ENCODE peak calls at places on chromosomes 1 and 21, in eight cellular contexts. H is brain microvascular endothelial cell; N is IMR-90; E is GM23248; V is CD8-positive, alpha-beta memory T cell; F is uterus; O is endothelial cell of umbilical vein; Z is HFF-Myc. D is an unnamed sample.

GRCh38 chr1:109624215-109625010 is 4.8 kb downstream of the AMPD2 start:
- DNase-seq in O (no peak), N (no peak), Z (no peak), E (no peak), V (peak), H (no peak), F (no peak), D (no peak)

GRCh38 chr1:226557424-226557823 is 8.9 kb downstream of the STUM start:
- DNase-seq in O (no peak), H (no peak), N (no peak), E (no peak), V (no peak), Z (no peak), F (no peak), D (no peak)

GRCh38 chr1:62131093-62131725 is 63.4 kb upstream of the L1TD1 start:
- DNase-seq in N (peak), O (peak), E (peak), F (no peak), H (peak), Z (peak), V (no peak), D (no peak)

GRCh38 chr1:206534552-206534951 is 27.2 kb downstream of the RASSF5 start:
- DNase-seq in E (no peak), N (no peak), Z (no peak), H (no peak), V (no peak), F (no peak), O (no peak), D (no peak)

GRCh38 chr1:201383647-201384405 is 6.3 kb upstream of the TNNT2 start:
- DNase-seq in V (no peak), H (peak), E (peak), O (no peak), Z (peak), N (peak), F (no peak), D (no peak)

GRCh38 chr1:20069932-20070331 is at the start of gene PLA2G5:
- DNase-seq in V (no peak), O (no peak), N (peak), Z (no peak), H (no peak), E (peak), F (peak), D (no peak)

GRCh38 chr1:224753491-224753890 is 137.4 kb downstream of the CNIH3 start:
- DNase-seq in N (no peak), E (no peak), H (no peak), F (no peak), Z (no peak), O (no peak), V (no peak), D (no peak)

GRCh38 chr1:184212649-184213314 is 161.3 kb downstream of the TSEN15 start:
- DNase-seq in N (peak), E (peak), F (peak), V (no peak), O (no peak), H (peak), Z (peak), D (peak)

GRCh38 chr1:160539896-160540858 is 17.1 kb upstream of the SLAMF6 start:
- DNase-seq in H (no peak), F (no peak), O (peak), Z (no peak), E (no peak), V (peak), N (no peak), D (no peak)

GRCh38 chr1:182974792-182975191 is 21.8 kb upstream of the SHCBP1L start:
- DNase-seq in Z (no peak), H (no peak), F (no peak), E (peak), V (no peak), O (no peak), N (no peak), D (no peak)

GRCh38 chr1:52385376-52385775 is 18.8 kb downstream of the ORC1 start:
- DNase-seq in O (no peak), H (no peak), F (no peak), Z (no peak), E (no peak), V (no peak), N (no peak), D (no peak)

GRCh38 chr1:33460947-33461629 is 11.4 kb upstream of the ZSCAN20 start:
- DNase-seq in H (no peak), O (peak), V (no peak), E (no peak), Z (no peak), F (peak), N (no peak), D (no peak)

GRCh38 chr1:109718495-109718894 is 6.4 kb downstream of the GSTM5 start:
- DNase-seq in F (no peak), H (no peak), O (peak), Z (no peak), E (peak), V (no peak), N (peak), D (no peak)

GRCh38 chr1:67687649-67688048 is 2.6 kb downstream of the GADD45A start:
- DNase-seq in O (no peak), V (no peak), E (peak), N (peak), Z (no peak), H (peak), F (no peak), D (no peak)

GRCh38 chr1:228093050-228093906 is 9.8 kb downstream of the C1orf35 start:
- DNase-seq in E (no peak), Z (no peak), O (no peak), V (no peak), H (no peak), F (no peak), N (no peak), D (no peak)

GRCh38 chr1:85334962-85335361 is 58.5 kb upstream of the BCL10 start:
- DNase-seq in H (no peak), E (no peak), N (peak), F (no peak), O (no peak), V (no peak), Z (no peak), D (no peak)

GRCh38 chr1:203290261-203291089 is 14.8 kb upstream of the BTG2 start:
- DNase-seq in E (peak), Z (no peak), O (peak), V (peak), F (peak), H (peak), N (peak), D (peak)

GRCh38 chr1:9166289-9167235 is 37.7 kb upstream of the GPR157 start:
- DNase-seq in H (peak), F (no peak), E (no peak), Z (no peak), O (peak), N (peak), V (no peak), D (peak)

GRCh38 chr1:34270181-34270580 is 93.5 kb downstream of the C1orf94 start:
- DNase-seq in F (no peak), E (peak), V (no peak), H (no peak), N (no peak), Z (no peak), O (no peak), D (no peak)

GRCh38 chr1:50271968-50272578 is 151.2 kb downstream of the DMRTA2 start:
- DNase-seq in N (no peak), E (peak), V (no peak), F (no peak), H (peak), O (peak), Z (no peak), D (no peak)

GRCh38 chr1:202192770-202193613 is 607 bp upstream of the LGR6 start:
- DNase-seq in O (peak), Z (no peak), E (peak), N (peak), F (peak), H (peak), V (peak), D (peak)

GRCh38 chr1:17137441-17137840 is 18.2 kb upstream of the PADI2 start:
- DNase-seq in F (no peak), V (no peak), E (no peak), Z (no peak), N (no peak), O (no peak), H (no peak), D (no peak)

GRCh38 chr1:65264197-65264929 is 45.0 kb upstream of the DNAJC6 start:
- DNase-seq in E (peak), F (no peak), N (peak), V (no peak), H (peak), Z (peak), O (peak), D (no peak)

GRCh38 chr1:24047101-24047459 is 64.9 kb downstream of the MYOM3 start:
- DNase-seq in N (peak), H (no peak), Z (peak), V (no peak), F (peak), O (no peak), E (peak), D (no peak)

GRCh38 chr1:220213381-220213983 is 58.8 kb downstream of the RAB3GAP2 start:
- DNase-seq in V (no peak), E (peak), H (no peak), N (no peak), Z (no peak), O (no peak), F (no peak), D (no peak)

GRCh38 chr1:54404939-54405880 is 984 bp downstream of the SSBP3 start:
- DNase-seq in E (peak), Z (no peak), H (no peak), O (peak), F (no peak), N (no peak), V (no peak), D (peak)

GRCh38 chr1:202571719-202572339 is 138.4 kb downstream of the SYT2 start:
- DNase-seq in Z (no peak), E (peak), O (peak), V (no peak), H (no peak), N (peak), F (no peak), D (no peak)

GRCh38 chr1:234980224-234980656 is 148.4 kb downstream of the TOMM20 start:
- DNase-seq in H (no peak), O (no peak), V (no peak), N (no peak), F (no peak), Z (no peak), E (no peak), D (no peak)

GRCh38 chr21:31580866-31581276 is 78.6 kb upstream of the SOD1 start:
- DNase-seq in V (peak), O (peak), Z (peak), E (peak), N (peak), H (peak), F (peak), D (peak)

GRCh38 chr21:38337793-38338192 is 81.0 kb downstream of the KCNJ15 start:
- DNase-seq in E (no peak), V (no peak), O (no peak), N (no peak), F (no peak), H (no peak), Z (no peak), D (no peak)

GRCh38 chr1:101316276-101316675 is 79.5 kb downstream of the S1PR1 start:
- DNase-seq in F (no peak), Z (no peak), V (no peak), O (no peak), E (no peak), N (no peak), H (no peak), D (no peak)

GRCh38 chr1:40796939-40797667 is 13.5 kb downstream of the KCNQ4 start:
- DNase-seq in Z (no peak), O (no peak), F (no peak), H (no peak), N (no peak), E (peak), V (no peak), D (no peak)

GRCh38 chr1:12398479-12398878 is 168.6 kb downstream of the VPS13D start:
- DNase-seq in N (no peak), V (no peak), F (no peak), O (no peak), Z (no peak), E (no peak), H (no peak), D (no peak)

GRCh38 chr1:12400030-12400693 is 170.3 kb downstream of the VPS13D start:
- DNase-seq in Z (no peak), V (no peak), E (no peak), O (no peak), H (no peak), F (no peak), N (no peak), D (no peak)

GRCh38 chr1:12402159-12402673 is 172.4 kb downstream of the VPS13D start:
- DNase-seq in E (no peak), V (no peak), Z (no peak), N (no peak), F (no peak), O (no peak), H (no peak), D (no peak)

GRCh38 chr1:12397426-12398134 is 167.8 kb downstream of the VPS13D start:
- DNase-seq in F (no peak), E (no peak), V (no peak), Z (no peak), O (no peak), H (no peak), N (no peak), D (no peak)

GRCh38 chr1:12398135-12398450 is 168.3 kb downstream of the VPS13D start:
- DNase-seq in O (peak), V (no peak), N (no peak), F (no peak), E (no peak), H (no peak), Z (no peak), D (no peak)
- H3K4me3 ChIP-seq in O (no peak), V (no peak), N (no peak), F (no peak), E (no peak), H (no peak), Z (no peak), D (no peak)

GRCh38 chr1:100304227-100304626 is 38.2 kb downstream of the RTCA start:
- DNase-seq in O (no peak), H (no peak), V (no peak), F (no peak), E (no peak), Z (no peak), N (no peak), D (no peak)

GRCh38 chr1:100305954-100306353 is 39.9 kb downstream of the RTCA start:
- DNase-seq in Z (no peak), F (no peak), H (no peak), N (no peak), V (no peak), O (no peak), E (no peak), D (no peak)

GRCh38 chr1:100302756-100303155 is 36.7 kb downstream of the RTCA start:
- DNase-seq in H (no peak), N (no peak), V (no peak), O (no peak), E (peak), Z (peak), F (no peak), D (no peak)

GRCh38 chr1:100306735-100307313 is 40.8 kb downstream of the RTCA start:
- DNase-seq in N (no peak), O (peak), Z (no peak), E (peak), H (no peak), F (no peak), V (no peak), D (no peak)

DNA sequence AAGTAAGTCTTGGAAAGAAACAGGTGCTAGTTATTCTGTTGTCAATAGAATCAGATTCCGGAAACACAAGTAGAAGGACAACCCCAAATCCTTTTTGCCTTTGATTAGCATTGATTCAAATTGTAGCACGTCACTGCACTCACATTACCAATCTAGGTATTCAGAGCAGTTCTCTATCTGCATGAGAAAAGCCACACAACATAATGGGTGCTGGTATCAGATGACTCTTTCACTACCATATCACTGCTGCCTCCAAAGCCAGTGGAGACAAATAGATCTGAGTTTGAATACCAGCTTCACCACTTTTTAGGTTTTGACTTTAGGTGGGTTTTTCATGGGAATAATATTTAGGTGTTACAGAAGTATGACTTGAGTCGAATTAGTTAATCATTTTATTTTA is 38.9 kb downstream of the RTCA start:
- DNase-seq in O (no peak), F (no peak), Z (no peak), E (no peak), N (no peak), V (no peak), H (no peak), D (no peak)
- H3K4me3 ChIP-seq in O (no peak), F (no peak), Z (no peak), E (no peak), N (no peak), V (no peak), H (no peak), D (no peak)

DNA sequence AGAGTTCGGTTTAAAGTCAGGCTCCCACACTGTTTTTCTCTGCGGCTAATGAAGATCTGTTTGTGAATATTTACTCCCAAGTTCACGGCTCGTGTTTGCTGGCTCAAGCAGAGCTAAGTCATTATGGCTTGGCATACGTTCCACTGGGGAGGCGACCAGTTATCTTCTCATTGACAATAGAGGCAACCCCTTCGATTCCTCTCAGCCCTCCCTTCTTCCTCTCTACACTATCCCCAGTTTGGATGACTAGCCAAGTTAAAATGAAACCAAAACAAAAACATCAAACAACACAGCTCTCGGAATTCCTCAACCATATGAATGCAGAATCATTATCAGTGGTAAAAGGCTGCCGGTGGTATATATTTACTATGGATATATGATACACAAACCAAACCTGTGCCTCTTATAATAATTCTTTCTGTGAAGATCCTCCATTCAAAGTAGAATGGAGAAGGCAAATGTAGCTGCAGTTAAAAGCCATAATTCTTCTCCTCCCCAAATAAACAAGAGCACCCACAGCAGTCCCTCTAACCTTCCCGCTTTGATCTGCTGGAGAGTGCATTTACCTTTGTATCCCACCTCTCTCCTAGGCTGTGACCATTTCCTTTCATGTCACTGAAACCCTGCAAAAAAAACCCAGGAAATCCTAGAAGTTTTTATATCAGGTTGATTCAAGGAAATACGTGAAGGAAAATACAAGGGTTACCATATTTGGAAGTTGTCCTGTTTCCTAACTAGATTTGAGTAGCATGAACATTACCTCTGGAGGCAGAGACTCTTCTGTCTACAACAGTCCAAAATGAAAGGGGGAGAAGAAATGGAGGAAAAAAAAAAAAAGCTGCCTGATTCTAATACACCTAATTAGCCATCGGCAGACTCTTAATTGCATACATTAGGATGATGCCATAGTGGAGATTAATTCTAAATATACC is 108.3 kb upstream of the USH2A start:
- DNase-seq in V (no peak), N (peak), O (no peak), H (peak), E (peak), Z (no peak), F (no peak), D (no peak)
- H3K4me3 ChIP-seq in V (no peak), N (peak), O (no peak), H (peak), E (peak), Z (peak), F (peak), D (peak)

GRCh38 chr21:34034369-34035014 is 38.9 kb upstream of the MRPS6 start:
- DNase-seq in Z (no peak), N (no peak), V (no peak), H (no peak), O (no peak), E (no peak), F (no peak), D (no peak)

GRCh38 chr21:34027727-34028461 is 45.5 kb upstream of the MRPS6 start:
- DNase-seq in E (peak), V (no peak), F (no peak), Z (no peak), O (no peak), H (peak), N (no peak), D (no peak)

GRCh38 chr21:34031835-34032370 is 41.5 kb upstream of the MRPS6 start:
- DNase-seq in Z (no peak), V (no peak), F (no peak), E (no peak), O (no peak), N (no peak), H (no peak), D (no peak)

GRCh38 chr21:34024382-34024693 is 49.0 kb upstream of the MRPS6 start:
- DNase-seq in O (no peak), Z (no peak), H (no peak), V (no peak), E (no peak), N (no peak), F (no peak), D (no peak)

GRCh38 chr21:34029724-34030528 is 43.5 kb upstream of the MRPS6 start:
- DNase-seq in N (peak), Z (peak), V (peak), O (peak), E (peak), H (peak), F (peak), D (no peak)
- H3K4me3 ChIP-seq in N (peak), Z (no peak), V (no peak), O (no peak), E (peak), H (peak), F (no peak), D (no peak)

DNA sequence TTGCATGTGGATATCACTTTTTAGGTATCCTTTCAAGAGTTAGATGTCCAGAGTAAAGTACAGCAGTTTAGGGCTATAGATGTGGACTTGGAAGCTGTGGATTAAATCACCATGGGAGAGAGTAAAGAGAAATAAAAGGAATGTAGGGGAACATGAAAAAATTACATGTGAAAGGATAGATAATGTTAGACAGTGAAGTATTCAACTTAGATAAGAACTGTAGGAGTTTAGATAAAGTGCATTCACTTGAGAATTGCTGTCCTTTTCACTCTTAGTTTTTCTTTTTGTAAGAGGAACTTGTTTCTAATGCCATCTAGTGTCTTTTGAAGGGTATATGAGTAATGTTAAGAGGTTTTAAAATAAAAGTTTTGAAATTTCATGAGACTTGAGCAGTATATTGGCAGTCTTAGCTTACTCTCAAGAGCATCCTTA is 40.1 kb downstream of the MAST2 start:
- DNase-seq in E (peak), V (no peak), F (no peak), N (peak), Z (no peak), H (no peak), O (peak), D (no peak)
- H3K4me3 ChIP-seq in E (no peak), V (no peak), F (no peak), N (no peak), Z (no peak), H (no peak), O (no peak), D (no peak)

GRCh38 chr1:967466-968343 is 1.4 kb downstream of the PLEKHN1 start:
- DNase-seq in F (no peak), E (no peak), O (no peak), Z (no peak), V (no peak), N (no peak), H (no peak), D (no peak)
- H3K4me3 ChIP-seq in F (no peak), E (no peak), O (no peak), Z (peak), V (no peak), N (no peak), H (no peak), D (no peak)

D was measured in upper lobe of left lung.